ENCODE peak calls at places on chromosomes 2 and 18, in nine cellular contexts. X is hepatocyte, V is lower leg skin, T is left ventricle myocardium inferior, P is neural crest cell, K is sigmoid colon, O is neural progenitor cell, I is cardiac muscle cell, A is GM12865. D is an unnamed sample.

GRCh38 chr2:46657042-46657504 is 177.7 kb downstream of the TMEM247 start:
- DNase-seq in X (peak; percentile 19), V (no peak), T (no peak), P (no peak), K (peak; percentile 93), O (peak; percentile 42), I (peak; percentile 91), A (peak; percentile 39), D (no peak)

GRCh38 chr2:30957591-30957990 is 150.3 kb upstream of the CAPN13 start:
- DNase-seq in X (no peak), V (no peak), T (no peak), P (no peak), K (no peak), O (no peak), I (no peak), A (no peak), D (no peak)

GRCh38 chr2:20868377-20868776 is 45.5 kb upstream of the LDAH start:
- DNase-seq in X (no peak), V (no peak), T (no peak), P (no peak), K (no peak), O (no peak), I (no peak), A (peak; percentile 74), D (peak; percentile 91)

GRCh38 chr2:21763501-21763900 is 639.7 kb downstream of the TDRD15 start:
- DNase-seq in X (no peak), V (no peak), T (no peak), P (no peak), K (no peak), O (no peak), I (no peak), A (no peak), D (no peak)

GRCh38 chr2:239952665-239953417 is 72.3 kb downstream of the NDUFA10 start:
- DNase-seq in X (no peak), V (no peak), T (peak; percentile 13), P (no peak), K (no peak), O (no peak), I (no peak), A (no peak), D (no peak)

GRCh38 chr2:171878481-171878993 is 15.5 kb downstream of the SLC25A12 start:
- DNase-seq in X (peak; percentile 28), V (no peak), T (no peak), P (no peak), K (no peak), O (no peak), I (peak; percentile 90), A (peak; percentile 30), D (no peak)

GRCh38 chr18:59220784-59221765 is 1.1 kb downstream of the GRP start:
- DNase-seq in X (no peak), V (no peak), T (no peak), P (peak; percentile 11), K (no peak), O (peak; percentile 59), I (no peak), A (no peak), D (no peak)

GRCh38 chr2:113888641-113889470 is 1.0 kb upstream of the ACTR3 start:
- DNase-seq in X (peak; percentile 75), V (no peak), T (peak; percentile 45), P (no peak), K (no peak), O (no peak), I (no peak), A (no peak), D (no peak)

GRCh38 chr2:60499651-60500300 is 53.7 kb downstream of the BCL11A start:
- DNase-seq in X (no peak), V (no peak), T (peak; percentile 40), P (no peak), K (no peak), O (no peak), I (no peak), A (no peak), D (no peak)

GRCh38 chr18:2971741-2972552 is 41.0 kb downstream of the LPIN2 start:
- DNase-seq in X (no peak), V (no peak), T (peak; percentile 34), P (no peak), K (peak; percentile 69), O (no peak), I (no peak), A (peak; percentile 93), D (peak; percentile 88)

GRCh38 chr2:219500135-219500534 is 1.4 kb downstream of the GMPPA start:
- DNase-seq in X (no peak), V (no peak), T (no peak), P (no peak), K (no peak), O (peak; percentile 42), I (no peak), A (no peak), D (no peak)

GRCh38 chr2:28956415-28956826 is 24.7 kb upstream of the TOGARAM2 start:
- DNase-seq in X (peak; percentile 54), V (no peak), T (no peak), P (peak; percentile 48), K (no peak), O (peak; percentile 76), I (peak; percentile 53), A (peak; percentile 47), D (peak; percentile 72)

GRCh38 chr2:171652411-171652775 is 34.9 kb upstream of the DYNC1I2 start:
- DNase-seq in X (no peak), V (no peak), T (no peak), P (no peak), K (no peak), O (no peak), I (no peak), A (peak; percentile 63), D (no peak)

GRCh38 chr2:65300772-65301711 is 73.4 kb downstream of the ACTR2 start:
- DNase-seq in X (peak; percentile 64), V (no peak), T (peak; percentile 58), P (peak; percentile 22), K (no peak), O (peak; percentile 47), I (peak; percentile 70), A (peak; percentile 92), D (peak; percentile 92)

GRCh38 chr2:63856302-63856600 is 14.6 kb downstream of the UGP2 start:
- DNase-seq in X (no peak), V (no peak), T (no peak), P (no peak), K (no peak), O (no peak), I (no peak), A (no peak), D (peak; percentile 70)

GRCh38 chr18:49411928-49412327 is 48.5 kb downstream of the DYM start:
- DNase-seq in X (no peak), V (no peak), T (no peak), P (no peak), K (no peak), O (no peak), I (no peak), A (no peak), D (no peak)

GRCh38 chr18:56000041-56000440 is 412.0 kb upstream of the TCF4 start:
- DNase-seq in X (no peak), V (no peak), T (no peak), P (no peak), K (no peak), O (no peak), I (no peak), A (no peak), D (no peak)

GRCh38 chr2:215022418-215022817 is 116.0 kb downstream of the ABCA12 start:
- DNase-seq in X (no peak), V (no peak), T (no peak), P (no peak), K (no peak), O (no peak), I (peak; percentile 11), A (peak; percentile 59), D (no peak)

GRCh38 chr2:24702800-24703199 is 90.4 kb downstream of the PTRHD1 start:
- DNase-seq in X (no peak), V (no peak), T (no peak), P (no peak), K (no peak), O (no peak), I (peak; percentile 65), A (peak; percentile 3), D (no peak)

GRCh38 chr2:54468643-54469042 is 12.5 kb downstream of the SPTBN1 start:
- DNase-seq in X (no peak), V (no peak), T (no peak), P (no peak), K (no peak), O (no peak), I (peak; percentile 55), A (no peak), D (no peak)

GRCh38 chr2:37441055-37441454 is 96.6 kb downstream of the QPCT start:
- DNase-seq in X (no peak), V (no peak), T (no peak), P (no peak), K (no peak), O (no peak), I (no peak), A (peak; percentile 12), D (no peak)
- TF ChIP-seq CTCF in X (no peak), V (no peak), T (no peak), P (no peak), K (no peak), O (no peak), I (no peak), A (no peak), D (no peak)

GRCh38 chr2:126749537-126749936 is 93.6 kb downstream of the GYPC start:
- DNase-seq in X (no peak), V (no peak), T (no peak), P (no peak), K (no peak), O (no peak), I (peak; percentile 9), A (peak; percentile 36), D (peak; percentile 28)
- TF ChIP-seq CTCF in X (no peak), V (no peak), T (peak; percentile 42), P (no peak), K (no peak), O (peak; percentile 14), I (no peak), A (peak; percentile 39), D (no peak)

DNA sequence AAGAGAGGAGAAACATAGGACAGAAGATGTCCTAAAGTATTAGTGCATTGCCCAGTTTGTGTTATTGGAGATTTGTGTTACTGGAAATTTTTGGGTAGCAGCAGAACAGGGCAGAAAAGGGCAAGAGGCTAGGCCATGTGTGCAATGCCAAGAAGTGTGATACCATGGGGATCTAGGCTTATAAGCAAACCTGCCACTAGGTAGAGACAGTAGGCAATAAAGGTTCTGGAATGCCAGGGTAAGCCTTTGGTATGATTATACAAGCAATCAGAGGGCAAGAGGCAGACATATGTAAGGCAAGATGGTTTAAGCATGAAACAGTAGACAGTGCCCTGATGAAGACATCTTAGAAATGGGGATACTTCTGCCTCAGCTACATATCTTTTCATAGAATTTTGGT is 12.3 kb upstream of the CERS6 start:
- DNase-seq in X (no peak), V (no peak), T (no peak), P (no peak), K (no peak), O (no peak), I (no peak), A (no peak), D (no peak)
- TF ChIP-seq CTCF in X (no peak), V (no peak), T (peak; percentile 38), P (no peak), K (no peak), O (no peak), I (no peak), A (no peak), D (no peak)

DNA sequence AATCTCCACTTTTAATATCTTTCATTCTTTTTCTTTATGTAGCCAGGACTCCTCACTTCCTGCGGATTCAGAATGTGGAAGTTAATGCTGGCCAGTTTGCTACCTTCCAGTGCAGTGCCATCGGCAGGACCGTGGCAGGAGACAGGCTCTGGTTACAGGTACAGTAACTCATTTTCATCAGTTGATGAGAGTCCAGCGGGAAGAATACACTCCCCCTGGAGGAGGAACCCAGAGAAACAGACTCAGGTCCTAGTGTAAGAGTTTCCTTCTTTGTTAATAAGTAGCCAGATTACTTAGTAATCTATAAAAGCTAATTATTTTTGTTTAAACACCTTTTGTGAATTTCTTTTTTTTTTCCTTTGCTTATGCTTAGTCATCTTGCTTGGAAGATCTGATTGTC is 359.4 kb downstream of the PTPRM start:
- DNase-seq in X (peak; percentile 43), V (no peak), T (no peak), P (no peak), K (no peak), O (peak; percentile 30), I (no peak), A (no peak), D (no peak)
- TF ChIP-seq CTCF in X (peak; percentile 30), V (no peak), T (peak; percentile 40), P (peak; percentile 51), K (no peak), O (peak; percentile 49), I (no peak), A (no peak), D (no peak)

D was measured in activated CD8-positive, alpha-beta T cell treated with anti-CD3 and anti-CD28 coated beads for 36 hours.